ENCODE peak calls at places on chromosomes 12 and 14, in six cellular contexts. D, L, W, P, S and E are unnamed samples.

GRCh38 chr12:7161811-7162210 is 27.7 kb upstream of the PEX5 start:
- DNase-seq in D (no peak), L (no peak), W (no peak), P (no peak), S (no peak), E (no peak)

GRCh38 chr14:57389646-57390036 is 745 bp upstream of the NAA30 start:
- DNase-seq in D (peak; percentile 2), L (no peak), W (no peak), P (no peak), S (no peak), E (no peak)

GRCh38 chr14:91911474-91912032 is 35.9 kb downstream of the FBLN5 start:
- DNase-seq in D (peak; percentile 11), L (peak; percentile 35), W (peak; percentile 56), P (no peak), S (no peak), E (peak; percentile 66)

GRCh38 chr12:47841910-47842309 is 22.2 kb upstream of the HDAC7 start:
- DNase-seq in D (no peak), L (peak; percentile 21), W (no peak), P (no peak), S (no peak), E (no peak)

GRCh38 chr12:49819786-49820185 is 8.4 kb downstream of the NCKAP5L start:
- DNase-seq in D (no peak), L (no peak), W (no peak), P (no peak), S (no peak), E (no peak)

GRCh38 chr12:82474798-82475184 is 116.5 kb downstream of the METTL25 start:
- DNase-seq in D (no peak), L (peak; percentile 24), W (no peak), P (no peak), S (no peak), E (no peak)

GRCh38 chr14:79281244-79282199 is 929.8 kb downstream of the DIO2 start:
- DNase-seq in D (no peak), L (no peak), W (no peak), P (no peak), S (no peak), E (no peak)

GRCh38 chr12:4274396-4274959 is 916 bp downstream of the CCND2 start:
- DNase-seq in D (no peak), L (peak; percentile 51), W (no peak), P (no peak), S (no peak), E (no peak)

GRCh38 chr14:105012171-105012985 is 8.5 kb downstream of the CDCA4 start:
- DNase-seq in D (no peak), L (no peak), W (peak; percentile 49), P (no peak), S (no peak), E (no peak)

GRCh38 chr14:36517242-36518030 is 2.6 kb downstream of the NKX2-1 start:
- DNase-seq in D (no peak), L (no peak), W (no peak), P (no peak), S (no peak), E (no peak)

GRCh38 chr14:54881235-54881760 is 21.3 kb downstream of the GCH1 start:
- DNase-seq in D (no peak), L (peak; percentile 68), W (no peak), P (no peak), S (no peak), E (peak; percentile 2)

GRCh38 chr12:116194935-116195431 is 82.5 kb downstream of the MED13L start:
- DNase-seq in D (no peak), L (no peak), W (no peak), P (no peak), S (no peak), E (no peak)

GRCh38 chr12:1496162-1496925 is 98.0 kb downstream of the FBXL14 start:
- DNase-seq in D (no peak), L (no peak), W (no peak), P (no peak), S (no peak), E (no peak)

GRCh38 chr12:96985515-96986362 is 78.7 kb downstream of the NEDD1 start:
- DNase-seq in D (peak; percentile 16), L (no peak), W (peak; percentile 19), P (no peak), S (no peak), E (no peak)

GRCh38 chr12:95848575-95849388 is 10.0 kb upstream of the SNRPF start:
- DNase-seq in D (no peak), L (peak; percentile 23), W (peak; percentile 55), P (no peak), S (peak; percentile 46), E (peak; percentile 35)

GRCh38 chr14:67396381-67396965 is 15.5 kb downstream of the PLEK2 start:
- DNase-seq in D (no peak), L (no peak), W (no peak), P (no peak), S (no peak), E (no peak)

GRCh38 chr14:101033446-101034165 is 130.1 kb upstream of the RTL1 start:
- DNase-seq in D (no peak), L (no peak), W (no peak), P (peak; percentile 7), S (no peak), E (no peak)

GRCh38 chr14:79404874-79405273 is 806.4 kb downstream of the DIO2 start:
- DNase-seq in D (no peak), L (no peak), W (no peak), P (no peak), S (no peak), E (no peak)

GRCh38 chr12:51907864-51908425 is 641 bp downstream of the ACVRL1 start:
- DNase-seq in D (no peak), L (no peak), W (no peak), P (no peak), S (no peak), E (no peak)

GRCh38 chr14:102940729-102941362 is 18.4 kb downstream of the AMN start:
- DNase-seq in D (no peak), L (no peak), W (no peak), P (no peak), S (no peak), E (no peak)

GRCh38 chr12:109732321-109733305 is 19.0 kb downstream of the FAM222A start:
- DNase-seq in D (no peak), L (no peak), W (no peak), P (peak; percentile 4), S (no peak), E (peak; percentile 5)

GRCh38 chr14:73242274-73242960 is 5.1 kb downstream of the PAPLN start:
- DNase-seq in D (no peak), L (no peak), W (no peak), P (no peak), S (no peak), E (no peak)
- H3K4me1 ChIP-seq in D (peaks cover 22% of the 10 kb centered on the region), L (peaks cover 35% of the 10 kb centered on the region), W (peaks cover 11% of the 10 kb centered on the region), P (peaks cover 41% of the 10 kb centered on the region), S (no peaks in the 10 kb centered on the region), E (peaks cover 3% of the 10 kb centered on the region)

DNA sequence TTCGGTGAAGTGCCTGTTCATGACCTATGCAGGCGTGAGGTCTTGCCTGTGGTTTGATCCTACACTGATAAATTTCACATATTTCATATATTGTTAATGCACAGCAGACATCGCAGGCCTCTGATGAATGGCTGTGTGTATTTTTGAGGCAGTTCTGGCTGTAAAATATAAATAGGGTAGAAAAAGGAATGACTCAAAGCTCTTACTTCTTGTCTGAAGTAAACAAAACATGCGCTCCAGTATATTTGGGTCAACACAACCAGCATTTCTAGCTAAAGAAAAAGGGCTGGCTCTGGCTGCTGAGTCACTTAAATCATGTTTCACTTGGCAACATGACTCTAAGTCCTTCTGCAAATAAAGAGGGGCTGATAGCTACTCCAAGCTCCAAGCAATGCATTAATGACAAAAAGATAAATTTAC is 54.1 kb upstream of the TMCC3 start:
- DNase-seq in D (no peak), L (peak; percentile 72), W (peak; percentile 46), P (no peak), S (no peak), E (peak; percentile 48)
- H3K4me1 ChIP-seq in D (no peaks in the 10 kb centered on the region), L (peaks cover 5% of the 10 kb centered on the region), W (peaks cover 20% of the 10 kb centered on the region), P (peaks cover 33% of the 10 kb centered on the region), S (no peaks in the 10 kb centered on the region), E (peaks cover 38% of the 10 kb centered on the region)

GRCh38 chr14:61643546-61643945 is 51.8 kb upstream of the HIF1A start:
- DNase-seq in D (no peak), L (no peak), W (no peak), P (no peak), S (no peak), E (no peak)

GRCh38 chr14:61638595-61639391 is 56.5 kb upstream of the HIF1A start:
- DNase-seq in D (no peak), L (no peak), W (no peak), P (no peak), S (no peak), E (no peak)

GRCh38 chr14:61640834-61641170 is 54.5 kb upstream of the HIF1A start:
- DNase-seq in D (no peak), L (no peak), W (no peak), P (no peak), S (no peak), E (no peak)

GRCh38 chr14:61642246-61642982 is 52.9 kb upstream of the HIF1A start:
- DNase-seq in D (no peak), L (peak; percentile 69), W (no peak), P (no peak), S (no peak), E (no peak)

DNA sequence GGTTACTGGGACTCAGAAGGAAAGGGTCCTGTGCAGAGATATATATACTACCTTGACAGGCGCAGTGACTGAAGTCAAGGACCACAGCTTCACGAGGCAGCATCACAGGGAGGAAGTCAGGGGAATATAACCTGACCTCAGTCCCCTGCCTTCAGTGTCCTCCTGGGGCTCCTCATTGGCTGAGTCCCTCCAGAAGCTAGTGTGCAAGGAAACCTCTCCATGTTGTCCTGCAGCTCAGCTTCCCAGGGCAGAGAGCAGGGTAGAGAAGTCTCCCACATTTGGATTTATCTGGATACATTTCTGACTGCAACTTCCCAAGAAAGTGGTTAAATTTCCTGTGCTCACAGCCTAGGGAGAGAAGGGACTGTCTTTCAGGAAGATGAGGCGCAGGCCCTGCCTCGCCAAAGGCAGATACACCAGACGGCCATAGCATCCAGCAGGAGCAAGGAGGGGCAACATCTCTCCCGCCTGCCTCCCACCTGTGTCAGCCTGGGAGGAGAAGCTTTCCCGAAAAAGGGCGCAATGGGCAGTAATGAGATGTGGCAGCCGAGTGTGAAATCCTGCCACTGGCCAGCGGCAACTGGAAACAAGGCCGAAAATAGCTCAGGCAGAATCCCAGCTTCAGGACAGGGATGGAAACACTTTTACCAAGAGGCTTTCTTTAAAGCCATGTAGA is 55.0 kb upstream of the HIF1A start:
- DNase-seq in D (no peak), L (no peak), W (no peak), P (peak; percentile 19), S (no peak), E (no peak)
- H3K4me1 ChIP-seq in D (peaks cover 5% of the 10 kb centered on the region), L (peaks cover 9% of the 10 kb centered on the region), W (peaks cover 4% of the 10 kb centered on the region), P (peaks cover 10% of the 10 kb centered on the region), S (no peaks in the 10 kb centered on the region), E (no peaks in the 10 kb centered on the region)

GRCh38 chr14:69611264-69612013 is at the start of gene SUSD6:
- DNase-seq in D (peak; percentile 84), L (peak; percentile 83), W (peak; percentile 91), P (peak; percentile 93), S (peak; percentile 91), E (peak; percentile 82)

GRCh38 chr14:69614592-69614991 is 3.2 kb downstream of the SUSD6 start:
- DNase-seq in D (no peak), L (no peak), W (no peak), P (peak; percentile 27), S (peak; percentile 56), E (no peak)

GRCh38 chr14:69612759-69613145 is 1.4 kb downstream of the SUSD6 start:
- DNase-seq in D (no peak), L (peak; percentile 76), W (no peak), P (no peak), S (no peak), E (peak; percentile 15)

GRCh38 chr14:69612014-69612758 is 790 bp downstream of the SUSD6 start:
- DNase-seq in D (no peak), L (no peak), W (peak; percentile 27), P (peak; percentile 38), S (no peak), E (no peak)

GRCh38 chr14:69613312-69614073 is 2.1 kb downstream of the SUSD6 start:
- DNase-seq in D (no peak), L (no peak), W (no peak), P (no peak), S (no peak), E (no peak)
- H3K4me1 ChIP-seq in D (peaks cover 75% of the 10 kb centered on the region), L (peaks cover 57% of the 10 kb centered on the region), W (peaks cover 18% of the 10 kb centered on the region), P (peaks cover 77% of the 10 kb centered on the region), S (peaks cover 46% of the 10 kb centered on the region), E (peaks cover 8% of the 10 kb centered on the region)